ENCODE peak calls at places on chromosomes 13 and 19, in eight cellular contexts. One of them, this sample, is unnamed.

GRCh38 chr19:412356-413355 is 3.7 kb upstream of the C2CD4C start:
- DNase-seq in AG04450: no peak
- DNase-seq in tibial artery: no peak
- DNase-seq in neural progenitor cell: peak; percentile 82
- DNase-seq in hepatocyte: peak; percentile 67
- DNase-seq in NB4: no peak
- DNase-seq in fibroblast of villous mesenchyme: no peak
- DNase-seq in cardiac muscle cell: no peak
- DNase-seq in this sample: no peak

GRCh38 chr19:30556230-30556711 is 184.1 kb downstream of the ZNF536 start:
- DNase-seq in tibial artery: peak; percentile 21
- DNase-seq in cardiac muscle cell: no peak
- DNase-seq in hepatocyte: no peak
- DNase-seq in AG04450: no peak
- DNase-seq in neural progenitor cell: peak; percentile 12
- DNase-seq in NB4: no peak
- DNase-seq in fibroblast of villous mesenchyme: no peak
- DNase-seq in this sample: no peak

GRCh38 chr13:73556902-73557301 is 498.1 kb downstream of the KLF5 start:
- DNase-seq in fibroblast of villous mesenchyme: no peak
- DNase-seq in neural progenitor cell: no peak
- DNase-seq in cardiac muscle cell: peak; percentile 6
- DNase-seq in hepatocyte: peak; percentile 17
- DNase-seq in AG04450: no peak
- DNase-seq in tibial artery: no peak
- DNase-seq in NB4: no peak
- DNase-seq in this sample: no peak

GRCh38 chr19:3097442-3097871 is 3.3 kb downstream of the GNA11 start:
- DNase-seq in NB4: no peak
- DNase-seq in neural progenitor cell: no peak
- DNase-seq in fibroblast of villous mesenchyme: no peak
- DNase-seq in hepatocyte: no peak
- DNase-seq in tibial artery: no peak
- DNase-seq in AG04450: no peak
- DNase-seq in cardiac muscle cell: no peak
- DNase-seq in this sample: no peak

GRCh38 chr19:46744005-46744691 is 1.7 kb upstream of the FKRP start:
- DNase-seq in cardiac muscle cell: no peak
- DNase-seq in tibial artery: no peak
- DNase-seq in NB4: no peak
- DNase-seq in fibroblast of villous mesenchyme: no peak
- DNase-seq in hepatocyte: no peak
- DNase-seq in neural progenitor cell: no peak
- DNase-seq in AG04450: no peak
- DNase-seq in this sample: no peak

GRCh38 chr13:40986328-40986856 is 32.7 kb downstream of the ELF1 start:
- DNase-seq in fibroblast of villous mesenchyme: peak; percentile 28
- DNase-seq in neural progenitor cell: no peak
- DNase-seq in cardiac muscle cell: peak; percentile 32
- DNase-seq in NB4: no peak
- DNase-seq in AG04450: no peak
- DNase-seq in hepatocyte: peak; percentile 23
- DNase-seq in tibial artery: no peak
- DNase-seq in this sample: peak; percentile 42

GRCh38 chr13:110949628-110950027 is 34.8 kb upstream of the ANKRD10 start:
- DNase-seq in fibroblast of villous mesenchyme: no peak
- DNase-seq in cardiac muscle cell: no peak
- DNase-seq in neural progenitor cell: no peak
- DNase-seq in tibial artery: no peak
- DNase-seq in hepatocyte: no peak
- DNase-seq in NB4: peak; percentile 23
- DNase-seq in AG04450: no peak
- DNase-seq in this sample: no peak

GRCh38 chr19:43532571-43532961 is 422 bp upstream of the ZNF575 start:
- DNase-seq in tibial artery: peak; percentile 85
- DNase-seq in hepatocyte: no peak
- DNase-seq in AG04450: no peak
- DNase-seq in neural progenitor cell: no peak
- DNase-seq in cardiac muscle cell: no peak
- DNase-seq in NB4: no peak
- DNase-seq in fibroblast of villous mesenchyme: peak; percentile 45
- DNase-seq in this sample: no peak

GRCh38 chr13:63691474-63691873 is 2275.8 kb upstream of the PCDH20 start:
- DNase-seq in hepatocyte: no peak
- DNase-seq in cardiac muscle cell: no peak
- DNase-seq in NB4: no peak
- DNase-seq in fibroblast of villous mesenchyme: no peak
- DNase-seq in neural progenitor cell: no peak
- DNase-seq in tibial artery: no peak
- DNase-seq in AG04450: no peak
- DNase-seq in this sample: no peak

GRCh38 chr19:49930483-49931011 is 1.2 kb upstream of the NUP62 start:
- DNase-seq in AG04450: no peak
- DNase-seq in neural progenitor cell: no peak
- DNase-seq in fibroblast of villous mesenchyme: no peak
- DNase-seq in tibial artery: no peak
- DNase-seq in NB4: no peak
- DNase-seq in cardiac muscle cell: peak; percentile 27
- DNase-seq in hepatocyte: no peak
- DNase-seq in this sample: no peak

GRCh38 chr13:87208636-87209035 is 462.5 kb upstream of the SLITRK5 start:
- DNase-seq in neural progenitor cell: no peak
- DNase-seq in tibial artery: no peak
- DNase-seq in AG04450: no peak
- DNase-seq in cardiac muscle cell: no peak
- DNase-seq in fibroblast of villous mesenchyme: no peak
- DNase-seq in hepatocyte: no peak
- DNase-seq in NB4: no peak
- DNase-seq in this sample: no peak

GRCh38 chr13:106688940-106689339 is 121.0 kb upstream of the ARGLU1 start:
- DNase-seq in neural progenitor cell: no peak
- DNase-seq in AG04450: no peak
- DNase-seq in hepatocyte: no peak
- DNase-seq in fibroblast of villous mesenchyme: no peak
- DNase-seq in tibial artery: no peak
- DNase-seq in NB4: no peak
- DNase-seq in cardiac muscle cell: no peak
- DNase-seq in this sample: no peak

GRCh38 chr19:55258476-55258827 is 365 bp downstream of the PPP6R1 start:
- DNase-seq in NB4: no peak
- DNase-seq in cardiac muscle cell: no peak
- DNase-seq in fibroblast of villous mesenchyme: no peak
- DNase-seq in tibial artery: no peak
- DNase-seq in hepatocyte: peak; percentile 65
- DNase-seq in AG04450: no peak
- DNase-seq in neural progenitor cell: peak; percentile 42
- DNase-seq in this sample: no peak

GRCh38 chr13:20127563-20128458 is 33.0 kb downstream of the GJA3 start:
- DNase-seq in fibroblast of villous mesenchyme: peak; percentile 56
- DNase-seq in cardiac muscle cell: peak; percentile 65
- DNase-seq in hepatocyte: peak; percentile 81
- DNase-seq in NB4: peak; percentile 87
- DNase-seq in AG04450: no peak
- DNase-seq in neural progenitor cell: peak; percentile 74
- DNase-seq in tibial artery: peak; percentile 84
- DNase-seq in this sample: peak; percentile 47

GRCh38 chr19:13315495-13315894 is 165.3 kb downstream of the IER2 start:
- DNase-seq in tibial artery: no peak
- DNase-seq in fibroblast of villous mesenchyme: no peak
- DNase-seq in hepatocyte: no peak
- DNase-seq in AG04450: no peak
- DNase-seq in NB4: no peak
- DNase-seq in cardiac muscle cell: no peak
- DNase-seq in neural progenitor cell: no peak
- DNase-seq in this sample: no peak

GRCh38 chr13:84648069-84648640 is 765.9 kb upstream of the SLITRK1 start:
- DNase-seq in hepatocyte: no peak
- DNase-seq in NB4: no peak
- DNase-seq in fibroblast of villous mesenchyme: no peak
- DNase-seq in cardiac muscle cell: peak; percentile 8
- DNase-seq in AG04450: no peak
- DNase-seq in neural progenitor cell: no peak
- DNase-seq in tibial artery: no peak
- DNase-seq in this sample: no peak
- TF ChIP-seq CTCF in hepatocyte: peak; percentile 36
- TF ChIP-seq CTCF in NB4: no peak
- TF ChIP-seq CTCF in fibroblast of villous mesenchyme: no peak
- TF ChIP-seq CTCF in cardiac muscle cell: peak; percentile 23
- TF ChIP-seq CTCF in AG04450: peak; percentile 14
- TF ChIP-seq CTCF in neural progenitor cell: peak; percentile 17
- TF ChIP-seq CTCF in tibial artery: no peak
- TF ChIP-seq CTCF in this sample: peak; percentile 6

DNA sequence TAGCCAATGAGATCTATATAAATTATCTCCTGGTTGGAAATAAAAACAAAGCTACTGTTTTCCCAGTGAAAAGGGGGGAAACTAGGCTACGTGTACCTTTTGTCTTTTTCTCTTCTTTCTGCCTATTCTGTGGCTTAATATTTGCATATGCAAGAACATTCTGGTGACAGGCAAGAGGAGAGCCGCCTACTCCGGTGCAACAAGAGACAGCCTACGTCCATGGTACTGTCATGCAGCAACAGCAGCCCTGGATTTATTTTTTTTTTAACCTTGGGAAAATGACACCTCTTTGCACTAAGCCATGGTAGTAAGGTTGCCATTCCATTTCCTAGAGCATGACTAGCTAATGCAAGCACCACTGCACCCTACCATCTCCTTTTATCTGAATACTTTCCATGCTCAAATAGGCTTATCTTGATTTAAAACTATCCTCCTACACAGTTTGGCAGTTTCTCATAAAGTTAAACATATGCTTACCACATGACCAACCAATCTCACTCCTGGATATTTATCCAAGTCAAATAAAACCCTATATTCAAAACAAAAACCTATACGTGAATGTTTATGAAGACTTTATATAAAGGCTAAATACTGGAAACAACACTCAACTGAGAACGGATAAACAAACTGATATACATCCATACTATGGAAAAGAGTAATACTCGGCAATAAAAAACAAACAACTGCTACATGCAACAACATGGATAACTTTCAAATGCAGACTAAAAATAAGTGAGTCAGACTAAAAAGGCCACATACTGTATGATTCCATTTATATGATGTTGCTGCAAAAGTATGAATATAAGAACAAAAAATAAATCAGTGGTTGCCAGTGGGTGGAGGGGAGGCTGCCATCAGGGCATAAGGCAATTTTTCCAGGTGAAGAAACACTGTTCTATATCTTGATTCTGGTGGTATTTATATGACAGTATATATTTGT is 17.3 kb downstream of the NUFIP1 start:
- DNase-seq in cardiac muscle cell: no peak
- DNase-seq in neural progenitor cell: no peak
- DNase-seq in fibroblast of villous mesenchyme: peak; percentile 52
- DNase-seq in tibial artery: no peak
- DNase-seq in hepatocyte: no peak
- DNase-seq in AG04450: no peak
- DNase-seq in NB4: no peak
- DNase-seq in this sample: no peak
- H3K4me3 ChIP-seq in cardiac muscle cell: no peak overlapping the region
- H3K4me3 ChIP-seq in neural progenitor cell: no peak overlapping the region
- H3K4me3 ChIP-seq in fibroblast of villous mesenchyme: no peak overlapping the region
- H3K4me3 ChIP-seq in tibial artery: no peak overlapping the region
- H3K4me3 ChIP-seq in hepatocyte: no peak overlapping the region
- H3K4me3 ChIP-seq in AG04450: no peak overlapping the region
- H3K4me3 ChIP-seq in NB4: no peak overlapping the region
- H3K4me3 ChIP-seq in this sample: no peak overlapping the region

GRCh38 chr19:31611348-31611877 is 262.2 kb upstream of the TSHZ3 start:
- DNase-seq in AG04450: no peak
- DNase-seq in fibroblast of villous mesenchyme: no peak
- DNase-seq in NB4: no peak
- DNase-seq in tibial artery: no peak
- DNase-seq in hepatocyte: no peak
- DNase-seq in cardiac muscle cell: no peak
- DNase-seq in neural progenitor cell: no peak
- DNase-seq in this sample: no peak

GRCh38 chr19:31616031-31616430 is 266.8 kb upstream of the TSHZ3 start:
- DNase-seq in neural progenitor cell: no peak
- DNase-seq in tibial artery: no peak
- DNase-seq in fibroblast of villous mesenchyme: no peak
- DNase-seq in cardiac muscle cell: no peak
- DNase-seq in AG04450: no peak
- DNase-seq in hepatocyte: no peak
- DNase-seq in NB4: no peak
- DNase-seq in this sample: no peak

GRCh38 chr19:31610036-31610435 is 260.8 kb upstream of the TSHZ3 start:
- DNase-seq in NB4: no peak
- DNase-seq in fibroblast of villous mesenchyme: peak; percentile 22
- DNase-seq in neural progenitor cell: no peak
- DNase-seq in AG04450: no peak
- DNase-seq in hepatocyte: no peak
- DNase-seq in tibial artery: no peak
- DNase-seq in cardiac muscle cell: no peak
- DNase-seq in this sample: no peak

GRCh38 chr19:31612873-31613272 is 263.6 kb upstream of the TSHZ3 start:
- DNase-seq in NB4: no peak
- DNase-seq in tibial artery: no peak
- DNase-seq in AG04450: no peak
- DNase-seq in neural progenitor cell: no peak
- DNase-seq in cardiac muscle cell: no peak
- DNase-seq in hepatocyte: no peak
- DNase-seq in fibroblast of villous mesenchyme: no peak
- DNase-seq in this sample: no peak

DNA sequence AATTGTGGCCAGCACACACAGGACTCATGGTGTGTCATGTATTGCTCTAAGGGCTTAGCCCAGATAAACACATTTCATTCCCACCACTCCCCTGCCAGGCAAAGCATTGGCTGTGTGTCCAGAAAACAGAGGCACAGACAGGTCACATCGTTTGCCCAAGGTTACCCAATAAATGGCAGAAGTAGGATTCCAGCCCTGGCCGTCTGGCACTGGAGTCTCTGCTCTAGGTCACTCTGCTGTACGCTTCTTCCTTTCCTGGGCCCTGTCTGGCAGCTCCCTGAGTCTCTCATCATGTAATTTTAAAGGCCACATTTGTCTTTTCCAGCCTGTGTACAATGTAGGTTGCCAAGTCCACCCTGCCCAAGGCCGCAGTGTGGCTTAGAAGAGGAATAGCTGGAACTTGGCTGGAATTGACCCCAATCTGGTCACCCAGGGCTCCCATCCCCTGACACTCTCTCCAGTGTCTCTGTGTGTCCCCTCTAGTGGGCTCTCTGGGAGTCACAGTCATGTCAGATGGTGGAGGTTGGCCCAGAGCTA is 264.5 kb upstream of the TSHZ3 start:
- DNase-seq in cardiac muscle cell: no peak
- DNase-seq in neural progenitor cell: peak; percentile 17
- DNase-seq in NB4: no peak
- DNase-seq in tibial artery: no peak
- DNase-seq in hepatocyte: no peak
- DNase-seq in AG04450: no peak
- DNase-seq in fibroblast of villous mesenchyme: no peak
- DNase-seq in this sample: no peak
- TF ChIP-seq CTCF in cardiac muscle cell: no peak
- TF ChIP-seq CTCF in neural progenitor cell: no peak
- TF ChIP-seq CTCF in NB4: no peak
- TF ChIP-seq CTCF in tibial artery: no peak
- TF ChIP-seq CTCF in hepatocyte: no peak
- TF ChIP-seq CTCF in AG04450: no peak
- TF ChIP-seq CTCF in fibroblast of villous mesenchyme: no peak
- TF ChIP-seq CTCF in this sample: no peak

DNA sequence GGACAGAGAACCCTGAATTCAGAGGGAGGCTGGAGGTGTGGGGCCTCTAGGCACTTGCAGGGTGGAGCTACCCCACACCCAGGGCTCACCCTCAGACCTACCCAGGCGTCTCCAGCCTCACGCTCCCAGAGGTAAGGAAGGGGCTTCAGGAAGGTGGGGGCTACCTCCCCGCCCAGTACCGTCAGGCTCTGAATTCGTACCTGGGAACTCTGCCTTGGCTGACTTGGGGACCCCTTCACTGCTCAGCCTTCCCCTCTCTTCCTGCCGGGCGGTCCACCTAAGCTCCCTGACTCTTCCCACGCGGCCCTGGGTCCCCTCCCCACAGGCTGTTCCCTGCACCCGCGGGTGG is 28.5 kb upstream of the PARP4 start:
- DNase-seq in neural progenitor cell: no peak
- DNase-seq in hepatocyte: no peak
- DNase-seq in tibial artery: no peak
- DNase-seq in AG04450: no peak
- DNase-seq in NB4: no peak
- DNase-seq in cardiac muscle cell: no peak
- DNase-seq in fibroblast of villous mesenchyme: no peak
- DNase-seq in this sample: no peak
- H3K4me3 ChIP-seq in neural progenitor cell: peak overlapping the region; percentile 55
- H3K4me3 ChIP-seq in hepatocyte: no peak overlapping the region
- H3K4me3 ChIP-seq in tibial artery: peak overlapping the region; percentile 46
- H3K4me3 ChIP-seq in AG04450: peak overlapping the region; percentile 48
- H3K4me3 ChIP-seq in NB4: peak overlapping the region; percentile 40
- H3K4me3 ChIP-seq in cardiac muscle cell: peak overlapping the region; percentile 27
- H3K4me3 ChIP-seq in fibroblast of villous mesenchyme: peak overlapping the region; percentile 53
- H3K4me3 ChIP-seq in this sample: no peak overlapping the region

This sample was measured in AG10803.